ENCODE peak calls at places on chromosomes 5 and 9, in four cellular contexts. G is K562, Q is HepG2, U is H1. M is an unnamed sample.

GRCh38 chr9:69131682-69132081 is 42.4 kb upstream of the TJP2 start:
- DNase-seq in G (no peak), Q (peak), U (no peak), M (no peak)

GRCh38 chr9:124293712-124294504 is 36.2 kb downstream of the NEK6 start:
- DNase-seq in G (no peak), Q (no peak), U (no peak), M (no peak)

GRCh38 chr5:180209137-180209581 is at the start of gene RASGEF1C:
- DNase-seq in G (peak), Q (peak), U (no peak), M (no peak)

GRCh38 chr5:69308046-69308553 is 24.5 kb downstream of the CCDC125 start:
- DNase-seq in G (no peak), Q (no peak), U (no peak), M (no peak)

GRCh38 chr9:973295-973842 is 3.1 kb upstream of the DMRT3 start:
- DNase-seq in G (no peak), Q (no peak), U (no peak), M (no peak)

GRCh38 chr9:128192601-128193371 is 1.4 kb upstream of the CIZ1 start:
- DNase-seq in G (peak), Q (no peak), U (peak), M (no peak)

GRCh38 chr5:60487466-60487865 is 212.5 kb downstream of the DEPDC1B start:
- DNase-seq in G (no peak), Q (peak), U (no peak), M (no peak)

GRCh38 chr5:1509346-1510085 is 14.2 kb downstream of the LPCAT1 start:
- DNase-seq in G (no peak), Q (no peak), U (no peak), M (no peak)

GRCh38 chr5:10233505-10233904 is 16.2 kb downstream of the ATPSCKMT start:
- DNase-seq in G (peak), Q (peak), U (no peak), M (no peak)

GRCh38 chr9:132443951-132444615 is 34.1 kb downstream of the CFAP77 start:
- DNase-seq in G (no peak), Q (no peak), U (no peak), M (no peak)

GRCh38 chr5:115661156-115661555 is 35.3 kb upstream of the TMED7 start:
- DNase-seq in G (no peak), Q (no peak), U (no peak), M (no peak)

GRCh38 chr5:100761192-100761591 is 141.9 kb downstream of the ST8SIA4 start:
- DNase-seq in G (no peak), Q (no peak), U (no peak), M (no peak)

GRCh38 chr9:7178729-7179128 is 421.0 kb downstream of the KDM4C start:
- DNase-seq in G (no peak), Q (no peak), U (no peak), M (no peak)

GRCh38 chr5:120465281-120465961 is 1.3 kb downstream of the PRR16 start:
- DNase-seq in G (peak), Q (no peak), U (no peak), M (no peak)

GRCh38 chr9:95726756-95727155 is 148.7 kb upstream of the ERCC6L2 start:
- DNase-seq in G (peak), Q (peak), U (no peak), M (no peak)

GRCh38 chr5:150036513-150036912 is 36.0 kb downstream of the HMGXB3 start:
- DNase-seq in G (no peak), Q (no peak), U (no peak), M (no peak)

GRCh38 chr5:66788556-66788955 is 192.4 kb downstream of the MAST4 start:
- DNase-seq in G (no peak), Q (no peak), U (no peak), M (no peak)

GRCh38 chr5:15683332-15683731 is 183.4 kb downstream of the FBXL7 start:
- DNase-seq in G (no peak), Q (peak), U (peak), M (no peak)

GRCh38 chr9:107044872-107045271 is 181.9 kb downstream of the ZNF462 start:
- DNase-seq in G (no peak), Q (no peak), U (no peak), M (no peak)

GRCh38 chr5:44565360-44565759 is 176.1 kb upstream of the FGF10 start:
- DNase-seq in G (no peak), Q (no peak), U (no peak), M (no peak)

GRCh38 chr5:59831341-59831989 is 62.1 kb downstream of the PDE4D start:
- DNase-seq in G (no peak), Q (no peak), U (no peak), M (no peak)

GRCh38 chr9:131078427-131079366 is 17.6 kb upstream of the AIF1L start:
- DNase-seq in G (peak), Q (no peak), U (no peak), M (no peak)
- TF ChIP-seq YY1 in G (no peak), Q (no peak), U (no peak), M (no peak)

DNA sequence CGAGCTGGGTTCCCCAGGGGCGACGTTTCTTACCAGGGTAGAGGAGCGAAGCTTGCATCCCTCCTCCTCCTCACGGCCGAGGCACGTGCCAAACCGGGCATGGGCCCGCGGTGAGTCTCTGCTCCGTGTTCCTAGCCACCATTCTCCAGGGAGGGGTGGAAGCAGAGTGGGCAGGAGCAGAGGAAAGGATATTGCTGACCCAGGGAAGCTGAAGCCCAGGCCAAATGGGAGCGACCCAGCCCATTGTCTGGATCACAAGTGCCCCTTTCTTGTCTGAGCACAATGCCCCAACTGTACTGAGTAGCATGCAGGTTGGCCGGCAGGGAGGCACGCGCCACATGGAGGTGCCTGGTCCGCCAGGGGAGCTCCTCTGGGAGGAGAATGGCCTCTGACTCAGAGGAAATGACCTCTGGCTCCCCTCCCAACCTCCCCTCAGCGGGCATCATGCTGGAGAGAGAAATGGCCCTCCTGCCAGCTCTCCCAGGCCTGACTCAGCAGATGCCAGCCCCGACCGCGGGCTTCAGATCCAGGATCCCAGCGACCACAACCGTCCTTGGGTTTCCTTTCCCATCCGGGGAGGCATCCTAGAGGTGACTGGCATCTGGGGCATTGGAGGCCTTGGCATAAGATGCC is 1.1 kb downstream of the PRR7 start:
- DNase-seq in G (no peak), Q (peak), U (no peak), M (no peak)
- TF ChIP-seq BRCA1 in G (no peak), Q (no peak), U (no peak), M (no peak)

DNA sequence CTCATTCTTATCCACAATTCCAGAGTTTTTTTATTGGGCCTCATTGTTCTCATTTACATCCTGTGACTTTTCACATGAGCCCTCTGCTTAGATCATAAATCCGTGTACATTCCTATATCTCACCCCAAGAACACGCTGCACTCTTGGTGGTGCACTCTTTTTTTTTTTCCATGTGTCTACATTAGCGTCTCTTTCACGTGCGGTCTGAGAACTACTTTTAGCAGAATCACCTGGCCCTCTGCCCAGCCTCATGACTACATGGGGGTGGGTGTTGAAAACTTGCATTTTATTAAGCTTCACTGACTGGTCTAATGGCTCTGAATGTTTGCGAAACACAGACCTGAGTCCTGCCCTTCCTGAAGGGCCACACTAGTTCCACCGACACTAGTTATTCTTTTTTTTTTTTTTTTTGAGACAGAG is 18.6 kb downstream of the C9orf57 start:
- DNase-seq in G (no peak), Q (no peak), U (no peak), M (peak)
- TF ChIP-seq YY1 in G (no peak), Q (no peak), U (no peak), M (no peak)

GRCh38 chr9:92564479-92564878 is 28.7 kb upstream of the ECM2 start:
- DNase-seq in G (no peak), Q (no peak), U (no peak), M (no peak)

GRCh38 chr9:92561374-92562329 is 25.9 kb upstream of the ECM2 start:
- DNase-seq in G (no peak), Q (no peak), U (no peak), M (no peak)

GRCh38 chr9:92563701-92564100 is 27.9 kb upstream of the ECM2 start:
- DNase-seq in G (no peak), Q (no peak), U (no peak), M (no peak)

DNA sequence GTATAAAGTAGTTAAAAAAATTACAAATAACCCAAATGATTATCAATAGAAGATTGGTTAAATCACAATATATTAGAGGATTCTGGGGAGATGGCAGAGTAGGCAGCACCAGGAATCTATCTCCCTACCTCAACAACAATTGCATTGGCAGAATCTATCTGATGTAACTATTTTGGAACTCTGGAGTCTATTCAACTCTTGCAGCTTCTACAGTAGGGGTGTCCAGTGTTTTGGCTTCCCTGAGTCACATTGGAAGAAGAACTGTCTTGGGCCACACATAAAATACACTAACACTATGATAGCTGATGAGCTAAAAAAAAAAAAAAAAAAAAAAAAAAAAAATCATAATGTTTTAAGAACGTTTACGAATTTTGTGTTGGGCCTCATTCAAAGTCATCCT is 29.2 kb upstream of the ECM2 start:
- DNase-seq in G (no peak), Q (no peak), U (no peak), M (no peak)
- TF ChIP-seq BRCA1 in G (no peak), Q (no peak), U (no peak), M (no peak)

GRCh38 chr5:41510176-41510831 is at the start of gene PLCXD3:
- DNase-seq in G (no peak), Q (no peak), U (no peak), M (no peak)
- TF ChIP-seq YY1 in G (no peak), Q (no peak), U (peak), M (no peak)

DNA sequence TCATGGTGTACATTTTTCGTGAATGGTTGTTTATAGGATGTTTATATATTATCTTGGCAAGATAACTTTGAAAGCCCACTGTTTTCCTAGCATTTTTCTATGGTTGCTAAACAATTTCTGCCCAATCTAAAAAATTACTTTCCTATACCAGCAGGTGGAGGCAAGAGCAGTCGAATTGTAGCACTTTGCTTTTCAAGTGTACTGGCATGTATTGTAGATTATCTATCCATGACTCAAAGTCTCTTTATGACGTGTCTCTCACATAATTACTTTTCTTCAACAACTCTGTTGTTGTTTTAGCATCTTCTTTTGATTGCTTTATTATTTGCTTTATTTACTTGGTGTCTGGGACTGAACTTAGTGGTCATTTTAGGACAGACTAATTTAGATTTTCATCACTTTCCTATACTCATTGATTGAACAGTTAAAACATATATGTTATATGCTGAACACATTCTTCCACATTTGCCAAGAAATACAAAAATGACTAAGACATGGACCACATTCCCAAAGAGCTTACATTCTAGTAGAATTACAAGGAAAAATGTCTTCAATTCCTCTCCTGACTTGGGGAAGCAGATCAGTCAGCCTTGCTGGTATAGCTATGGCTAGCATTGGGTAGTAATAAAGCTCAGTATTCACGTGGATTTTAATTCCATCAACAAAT is 20.7 kb downstream of the NLN start:
- DNase-seq in G (peak), Q (peak), U (no peak), M (peak)
- TF ChIP-seq BRCA1 in G (no peak), Q (no peak), U (no peak), M (no peak)

DNA sequence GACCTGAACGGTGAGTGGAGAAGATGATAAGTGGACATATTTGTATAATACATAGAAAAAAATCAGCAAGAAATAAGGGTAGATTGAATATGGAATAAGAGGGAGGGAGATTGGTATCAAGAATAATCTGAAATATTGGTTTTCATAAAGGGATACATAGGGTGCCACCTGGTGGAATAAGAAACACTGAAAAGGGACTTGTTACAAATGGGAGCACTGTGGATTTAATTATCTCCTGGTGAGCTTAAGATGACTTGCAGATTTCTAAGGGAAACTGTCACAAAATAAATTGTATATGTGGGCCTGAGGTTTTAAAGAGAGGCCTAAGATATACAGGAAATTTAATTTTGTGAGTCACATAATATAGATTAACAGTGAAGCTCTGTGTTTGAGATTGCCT is 1403.5 kb upstream of the CDH18 start:
- DNase-seq in G (no peak), Q (peak), U (no peak), M (no peak)
- TF ChIP-seq YY1 in G (no peak), Q (no peak), U (no peak), M (no peak)

DNA sequence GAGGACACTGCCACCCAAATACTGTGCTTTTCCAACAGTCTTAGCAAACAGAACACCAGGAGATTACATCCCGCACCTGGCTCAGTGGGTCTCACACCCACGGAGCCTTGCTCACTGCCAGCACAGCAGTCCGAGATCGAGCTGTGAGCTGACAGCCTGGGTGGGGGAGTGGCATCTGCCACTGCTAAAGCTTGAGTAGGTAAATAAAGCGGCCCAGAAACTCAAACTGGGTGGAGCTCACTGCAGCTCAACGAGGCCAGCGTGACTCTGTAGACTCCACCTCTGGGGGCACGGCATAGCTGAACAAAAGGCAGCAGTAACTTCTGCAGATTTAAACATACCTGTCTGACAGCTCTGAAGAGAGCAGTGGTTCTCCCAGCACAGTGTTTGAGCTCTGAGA is 28.8 kb downstream of the EPB41L4A start:
- DNase-seq in G (no peak), Q (peak), U (no peak), M (no peak)
- TF ChIP-seq BRCA1 in G (no peak), Q (no peak), U (no peak), M (no peak)

M was measured in GM12878.